ENCODE peak calls at places on chromosomes 4 and X, in seven cellular contexts. C, F, V, J, X, A and D are unnamed samples.

GRCh38 chr4:138938371-138938699 is 77.2 kb upstream of the NOCT start:
- DNase-seq in A (no peak), F (no peak), X (no peak), J (peak), C (peak), V (peak), D (no peak)

GRCh38 chrX:22795680-22796079 is 204.1 kb upstream of the DDX53 start:
- DNase-seq in A (no peak), J (no peak), V (no peak), F (no peak), X (no peak), C (no peak), D (no peak)

GRCh38 chr4:47313396-47313795 is 150.1 kb downstream of the COMMD8 start:
- DNase-seq in J (no peak), F (no peak), V (no peak), X (no peak), C (no peak), A (no peak), D (no peak)

GRCh38 chr4:164056426-164057142 is 562.1 kb downstream of the TMA16 start:
- DNase-seq in X (no peak), J (no peak), A (no peak), F (no peak), C (no peak), V (no peak), D (no peak)

GRCh38 chr4:924107-925096 is 7.7 kb downstream of the GAK start:
- DNase-seq in J (no peak), X (peak), V (no peak), F (peak), C (no peak), A (no peak), D (no peak)

GRCh38 chrX:40607381-40607780 is 15.8 kb upstream of the MPC1L start:
- DNase-seq in C (no peak), V (no peak), F (no peak), X (no peak), J (no peak), A (no peak), D (no peak)

GRCh38 chr4:38692421-38692820 is 28.4 kb downstream of the KLF3 start:
- DNase-seq in C (no peak), A (no peak), X (no peak), F (no peak), V (no peak), J (no peak), D (no peak)

GRCh38 chr4:184825394-184826314 is at the start of gene ACSL1:
- DNase-seq in F (peak), V (peak), X (peak), A (peak), C (no peak), J (peak), D (peak)

GRCh38 chrX:40950546-40950945 is 134.7 kb upstream of the USP9X start:
- DNase-seq in A (no peak), J (no peak), C (no peak), F (no peak), X (no peak), V (no peak), D (no peak)

GRCh38 chr4:185716008-185716976 is 95.7 kb downstream of the SORBS2 start:
- DNase-seq in V (no peak), J (no peak), X (no peak), A (peak), C (no peak), F (no peak), D (no peak)

GRCh38 chr4:90503677-90504076 is 376.5 kb downstream of the CCSER1 start:
- DNase-seq in J (no peak), C (no peak), F (no peak), A (no peak), X (no peak), V (no peak), D (no peak)

GRCh38 chrX:31213941-31214340 is 142.1 kb upstream of the FTHL17 start:
- DNase-seq in X (no peak), C (no peak), F (no peak), J (peak), V (no peak), A (no peak), D (no peak)

GRCh38 chr4:38060829-38061431 is 100.7 kb downstream of the PTTG2 start:
- DNase-seq in F (no peak), A (no peak), V (no peak), J (peak), C (no peak), X (peak), D (peak)

GRCh38 chrX:110407910-110408545 is 49.4 kb downstream of the RTL9 start:
- DNase-seq in C (no peak), V (peak), J (peak), F (no peak), X (peak), A (no peak), D (no peak)

GRCh38 chr4:84579410-84579791 is 3.5 kb upstream of the CDS1 start:
- DNase-seq in A (no peak), F (no peak), C (no peak), X (no peak), J (peak), V (no peak), D (no peak)

GRCh38 chrX:100745806-100746537 is 14.1 kb upstream of the SYTL4 start:
- DNase-seq in C (no peak), X (no peak), F (no peak), A (no peak), J (no peak), V (no peak), D (no peak)

GRCh38 chr4:86947494-86948120 is 12.8 kb downstream of the AFF1 start:
- DNase-seq in X (no peak), A (no peak), C (no peak), F (no peak), V (no peak), J (no peak), D (no peak)

GRCh38 chr4:61911313-61911756 is 711.2 kb downstream of the ADGRL3 start:
- DNase-seq in F (no peak), C (no peak), X (no peak), V (no peak), A (no peak), J (no peak), D (no peak)

GRCh38 chr4:102339018-102339417 is 6.3 kb downstream of the SLC39A8 start:
- DNase-seq in J (no peak), C (no peak), V (no peak), X (no peak), F (no peak), A (no peak), D (no peak)

GRCh38 chrX:138067415-138067814 is 501.5 kb downstream of the ZIC3 start:
- DNase-seq in A (no peak), V (no peak), X (no peak), J (no peak), C (no peak), F (no peak), D (no peak)

GRCh38 chrX:34578237-34578636 is 78.8 kb downstream of the TMEM47 start:
- DNase-seq in A (no peak), V (peak), X (peak), J (peak), C (peak), F (no peak), D (no peak)

GRCh38 chr4:78596111-78596742 is 44.7 kb downstream of the ANXA3 start:
- DNase-seq in F (no peak), C (no peak), J (no peak), X (no peak), A (no peak), V (no peak), D (no peak)

GRCh38 chr4:48974979-48975640 is 11.0 kb upstream of the CWH43 start:
- DNase-seq in C (no peak), V (no peak), A (peak), X (no peak), J (no peak), F (no peak), D (no peak)

DNA sequence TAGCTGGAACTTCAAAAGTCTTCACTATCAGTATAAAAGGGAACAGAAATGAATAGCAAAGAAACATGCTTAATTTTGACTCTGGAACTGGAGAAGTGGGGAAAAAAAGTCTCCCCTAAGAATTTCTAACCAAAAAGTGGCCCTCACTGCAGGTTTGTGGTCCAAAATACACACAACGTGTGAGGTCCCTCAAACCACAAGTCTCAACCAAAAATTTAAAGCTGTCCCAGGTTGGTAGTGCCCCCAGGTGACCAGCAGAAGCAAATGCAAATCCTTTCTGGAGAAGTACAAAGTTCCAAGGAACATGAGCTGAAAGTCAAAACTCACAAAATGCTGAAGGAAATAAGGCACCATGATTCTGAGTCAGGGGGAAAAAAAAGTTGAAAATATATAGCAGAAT is 23.6 kb upstream of the VAMP7 start:
- DNase-seq in C (no peak), X (no peak), V (no peak), F (no peak), A (no peak), J (no peak), D (no peak)
- TF ChIP-seq CTCF in C (peak), X (peak), V (peak), F (no peak), A (peak), J (no peak), D (peak)

GRCh38 chrX:144722307-144722706 is 525.0 kb upstream of the SPANXN1 start:
- DNase-seq in V (no peak), J (no peak), C (no peak), A (no peak), X (no peak), F (no peak), D (no peak)
- TF ChIP-seq CTCF in V (no peak), J (no peak), C (no peak), A (no peak), X (peak), F (no peak), D (no peak)

GRCh38 chrX:135625995-135626394 is 87.4 kb upstream of the CT45A1 start:
- DNase-seq in C (no peak), F (no peak), A (no peak), V (no peak), J (peak), X (no peak), D (no peak)
- TF ChIP-seq CTCF in C (peak), F (no peak), A (peak), V (peak), J (no peak), X (no peak), D (peak)

GRCh38 chr4:105805501-105806120 is 89.7 kb upstream of the NPNT start:
- DNase-seq in V (no peak), X (no peak), J (no peak), A (no peak), C (no peak), F (no peak), D (no peak)
- TF ChIP-seq CTCF in V (no peak), X (no peak), J (no peak), A (no peak), C (no peak), F (no peak), D (no peak)

DNA sequence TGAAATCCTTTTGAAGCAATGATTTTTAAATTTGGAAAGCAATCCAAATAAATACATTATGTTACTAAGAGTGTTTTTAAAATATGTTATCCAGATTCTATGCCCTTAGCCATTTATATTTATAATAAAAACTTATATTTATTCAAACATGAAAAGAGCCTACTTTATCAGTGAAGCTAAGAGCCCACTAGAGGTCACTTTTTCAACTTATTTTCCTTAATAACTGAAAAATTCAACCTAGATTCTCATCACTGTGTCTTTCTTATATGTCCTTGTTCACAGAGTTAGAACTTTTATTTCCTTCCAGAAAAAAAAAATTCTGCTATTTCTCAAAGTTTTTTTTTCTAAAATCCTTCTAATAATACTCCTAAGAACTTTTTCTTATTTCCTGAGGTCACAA is 23.9 kb downstream of the PRDM8 start:
- DNase-seq in X (no peak), J (no peak), F (no peak), C (no peak), A (no peak), V (no peak), D (no peak)
- TF ChIP-seq CTCF in X (peak), J (peak), F (no peak), C (peak), A (peak), V (peak), D (peak)

GRCh38 chr4:95544433-95545103 is 4.2 kb downstream of the UNC5C start:
- DNase-seq in J (peak), A (no peak), F (no peak), C (no peak), V (no peak), X (no peak), D (no peak)
- TF ChIP-seq CTCF in J (peak), A (peak), F (no peak), C (no peak), V (no peak), X (peak), D (peak)

DNA sequence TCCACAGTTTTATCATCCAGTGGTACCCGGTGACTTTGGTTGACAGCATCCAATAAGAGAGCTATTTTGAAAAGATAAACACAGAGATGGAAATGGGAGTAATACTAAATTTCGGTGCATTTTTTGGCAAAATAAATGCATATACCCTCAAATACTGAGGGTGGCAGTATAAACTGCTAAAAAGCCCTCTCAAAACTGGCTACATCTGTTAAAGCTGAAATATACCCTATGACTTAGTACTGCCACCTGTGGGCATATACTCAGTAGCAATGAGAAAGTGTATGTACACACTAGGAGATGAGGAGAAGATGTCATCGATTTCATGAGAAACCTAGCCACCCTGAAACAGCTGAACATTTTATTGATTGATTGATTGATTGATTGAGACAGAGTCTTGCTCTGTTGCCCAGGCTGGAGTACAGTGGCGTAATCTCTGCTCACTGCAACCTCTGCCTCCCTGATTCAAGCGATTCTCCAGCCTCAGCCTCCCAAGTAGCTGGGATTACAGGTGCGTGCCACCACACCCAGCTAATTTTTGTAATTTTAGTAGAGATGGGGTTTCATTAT is 12.2 kb upstream of the TMEM128 start:
- DNase-seq in V (peak), J (no peak), A (no peak), C (peak), F (no peak), X (peak), D (no peak)
- TF ChIP-seq CTCF in V (peak), J (peak), A (peak), C (peak), F (no peak), X (peak), D (peak)

GRCh38 chr4:3416821-3417221 is 24.9 kb upstream of the HGFAC start:
- DNase-seq in X (no peak), F (peak), A (no peak), J (no peak), C (no peak), V (no peak), D (no peak)

GRCh38 chr4:3419836-3420605 is 21.7 kb upstream of the HGFAC start:
- DNase-seq in X (no peak), V (no peak), A (no peak), F (peak), C (no peak), J (no peak), D (no peak)

GRCh38 chr4:3417448-3417847 is 24.3 kb upstream of the HGFAC start:
- DNase-seq in F (peak), A (peak), V (no peak), C (no peak), J (no peak), X (no peak), D (no peak)

GRCh38 chr4:3416270-3416669 is 25.5 kb upstream of the HGFAC start:
- DNase-seq in V (no peak), A (no peak), C (no peak), J (no peak), F (peak), X (no peak), D (no peak)

DNA sequence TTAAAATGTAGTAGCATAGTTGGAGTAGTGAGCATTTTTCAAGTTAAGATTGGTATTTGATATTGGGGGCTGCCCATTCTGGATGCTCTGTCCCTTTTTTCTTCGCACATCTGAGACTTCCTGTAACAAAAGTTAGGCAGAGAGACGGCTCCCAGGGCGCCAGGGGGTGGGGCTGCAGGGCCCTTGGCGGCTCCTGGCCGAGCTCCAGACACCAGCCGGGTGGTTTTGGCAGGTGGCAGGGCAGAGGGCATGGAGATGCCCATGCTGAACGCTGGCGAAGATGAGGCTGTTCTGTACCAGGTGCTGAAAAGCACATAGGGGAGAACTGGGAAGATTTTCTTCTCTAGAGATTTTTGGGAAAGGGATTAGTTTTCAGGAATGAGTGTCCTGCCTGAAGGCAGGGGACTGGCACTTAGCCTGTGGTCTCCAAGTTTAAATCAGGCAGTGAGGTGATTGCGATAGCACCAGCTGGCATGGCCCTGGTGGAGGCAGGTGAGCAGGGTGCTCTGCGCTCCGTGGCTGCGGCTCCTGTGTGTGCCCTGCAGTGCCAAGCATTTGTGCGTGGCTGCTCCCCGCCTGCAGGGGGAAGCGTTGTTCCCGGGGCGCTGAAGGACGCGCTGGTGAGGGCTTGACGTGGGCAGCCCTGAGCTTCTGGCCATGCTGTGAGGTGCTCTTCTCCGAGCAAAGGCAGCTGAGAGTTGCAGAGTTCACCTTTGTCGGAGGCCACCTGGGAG is 23.6 kb upstream of the HGFAC start:
- DNase-seq in X (no peak), J (no peak), F (peak), V (no peak), A (peak), C (no peak), D (no peak)
- TF ChIP-seq CTCF in X (peak), J (peak), F (no peak), V (peak), A (no peak), C (peak), D (no peak)

GRCh38 chrX:20739038-20739745 is 472.5 kb upstream of the RPS6KA3 start:
- DNase-seq in A (no peak), J (no peak), V (no peak), C (no peak), F (no peak), X (no peak), D (no peak)
- TF ChIP-seq CTCF in A (no peak), J (no peak), V (no peak), C (no peak), F (no peak), X (no peak), D (no peak)